ENCODE peak calls at places on chromosomes 11 and 22, in six cellular contexts. K is SJSA1, J is BE2C, O is body of pancreas, E is upper lobe of right lung, M is right lobe of liver. C is an unnamed sample. For H3K27me3, the result is how much of the 10 kb centered on the place peaks cover.

GRCh38 chr22:45468872-45469572 is 33.7 kb upstream of the FBLN1 start:
- DNase-seq in M (no peak), J (no peak), K (no peak), E (no peak), O (no peak), C (no peak)

GRCh38 chr11:117300301-117300700 is 9.2 kb downstream of the BACE1-AS start:
- DNase-seq in E (peak), M (peak), J (peak), K (no peak), O (peak), C (peak)

GRCh38 chr22:45170001-45170466 is 6.3 kb downstream of the NUP50 start:
- DNase-seq in K (no peak), O (no peak), E (no peak), M (no peak), J (no peak), C (no peak)

GRCh38 chr22:36737776-36738175 is 34.2 kb upstream of the CACNG2 start:
- DNase-seq in E (peak), M (no peak), O (peak), J (no peak), K (no peak), C (no peak)

GRCh38 chr22:24803064-24803542 is 2.9 kb upstream of the SGSM1 start:
- DNase-seq in K (peak), J (peak), O (peak), E (peak), M (no peak), C (peak)

GRCh38 chr11:67392182-67392715 is 463 bp downstream of the RAD9A start:
- DNase-seq in J (no peak), E (no peak), K (peak), M (no peak), O (no peak), C (no peak)

GRCh38 chr11:20444537-20444936 is 57.0 kb downstream of the PRMT3 start:
- DNase-seq in O (no peak), M (no peak), J (no peak), K (no peak), E (no peak), C (no peak)

GRCh38 chr11:116782728-116783127 is 5.1 kb downstream of the ZPR1 start:
- DNase-seq in J (no peak), O (no peak), E (no peak), M (no peak), K (no peak), C (no peak)

GRCh38 chr22:48057116-48057835 is 1294.8 kb downstream of the TBC1D22A start:
- DNase-seq in J (no peak), O (no peak), E (peak), K (no peak), M (no peak), C (no peak)

GRCh38 chr11:1546077-1546535 is 26.0 kb downstream of the DUSP8 start:
- DNase-seq in E (no peak), K (no peak), J (no peak), O (peak), M (no peak), C (no peak)

GRCh38 chr11:62974848-62975522 is 9.8 kb downstream of the SLC22A6 start:
- DNase-seq in E (peak), M (no peak), J (peak), O (peak), K (no peak), C (peak)

GRCh38 chr22:30183861-30184278 is 62.7 kb downstream of the LIF start:
- DNase-seq in E (no peak), M (no peak), O (no peak), J (no peak), K (peak), C (peak)

GRCh38 chr22:17999851-18000250 is 24.5 kb downstream of the MICAL3 start:
- DNase-seq in E (no peak), O (peak), J (no peak), K (no peak), M (no peak), C (no peak)

GRCh38 chr11:61020706-61021235 is 49.3 kb downstream of the CD6 start:
- DNase-seq in M (no peak), O (no peak), J (no peak), K (no peak), E (no peak), C (no peak)

GRCh38 chr11:76592025-76592914 is 78.3 kb downstream of the LRRC32 start:
- DNase-seq in J (no peak), K (no peak), E (no peak), O (no peak), M (no peak), C (no peak)

GRCh38 chr11:69150175-69150574 is 5.6 kb upstream of the SMIM38 start:
- DNase-seq in E (no peak), J (no peak), M (no peak), K (no peak), O (no peak), C (no peak)

GRCh38 chr22:18994780-18995711 is 59.0 kb upstream of the PRODH start:
- DNase-seq in J (peak), O (peak), E (peak), K (peak), M (no peak), C (peak)

GRCh38 chr11:73389902-73390301 is 13.7 kb downstream of the RELT start:
- DNase-seq in M (no peak), K (no peak), E (no peak), O (no peak), J (no peak), C (no peak)

GRCh38 chr11:73384871-73385692 is 8.9 kb downstream of the RELT start:
- DNase-seq in E (peak), J (no peak), M (peak), O (no peak), K (peak), C (no peak)

DNA sequence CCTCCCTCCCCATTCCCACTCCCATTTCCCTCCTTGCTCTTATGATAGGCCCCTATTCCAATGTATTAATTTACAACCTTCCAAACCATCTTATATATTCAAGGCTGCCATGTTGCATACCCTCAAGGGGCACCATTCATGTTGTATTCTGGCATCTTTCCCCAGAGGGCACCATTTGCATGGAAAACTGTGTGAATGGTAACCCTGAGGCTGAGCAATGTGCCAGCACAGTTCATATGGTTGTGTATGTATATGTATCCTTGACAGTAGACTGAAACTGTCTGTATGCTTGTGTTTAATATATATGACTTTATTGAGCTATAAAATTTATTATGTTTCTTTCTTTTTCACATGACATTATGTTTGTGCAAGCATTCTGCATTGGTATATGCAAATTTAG is 7.3 kb downstream of the RASSF10 start:
- DNase-seq in E (no peak), J (no peak), O (no peak), M (no peak), K (no peak), C (peak)
- H3K27me3 ChIP-seq in E (under half), J (under half), O (under half), M (under half), K (half or more), C (under half)

DNA sequence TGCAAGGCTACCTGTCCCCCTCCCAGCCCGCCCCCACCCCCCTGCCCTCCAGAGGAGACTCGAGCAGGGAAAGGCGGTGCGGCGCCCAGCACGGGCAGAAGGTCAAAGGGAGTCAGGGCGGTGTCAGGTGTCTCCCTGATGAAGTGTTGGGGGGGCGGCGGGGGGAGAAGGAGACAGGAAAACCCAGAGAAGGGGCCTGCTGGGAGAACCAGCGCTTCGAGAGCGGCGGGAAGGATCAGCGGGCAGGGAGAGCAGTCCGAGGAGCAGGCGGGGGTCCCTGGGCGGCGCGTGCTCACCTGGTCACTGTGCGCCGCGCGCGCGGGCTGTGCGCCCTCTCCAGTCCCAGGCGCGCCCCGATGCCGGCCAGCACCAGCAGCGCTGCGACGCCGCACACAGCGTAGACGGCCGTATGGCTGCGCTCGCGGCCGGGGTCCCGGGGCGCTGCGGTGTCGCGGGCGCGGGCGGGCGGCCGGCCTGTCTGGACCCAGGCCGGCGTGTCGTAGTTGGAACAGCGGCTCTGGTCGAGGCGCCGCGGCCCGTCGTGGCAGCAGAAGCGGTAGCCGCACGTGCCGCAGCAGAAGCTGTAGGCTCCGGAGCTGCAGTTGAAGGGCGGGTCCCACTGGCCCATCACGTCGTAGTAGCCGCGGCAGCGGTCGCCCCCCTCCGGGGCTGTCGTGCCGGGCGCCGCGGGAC is 886 bp downstream of the SHISA8 start:
- DNase-seq in O (no peak), K (no peak), M (no peak), J (no peak), E (no peak), C (no peak)
- H3K27me3 ChIP-seq in O (under half), K (half or more), M (under half), J (half or more), E (half or more), C (under half)

DNA sequence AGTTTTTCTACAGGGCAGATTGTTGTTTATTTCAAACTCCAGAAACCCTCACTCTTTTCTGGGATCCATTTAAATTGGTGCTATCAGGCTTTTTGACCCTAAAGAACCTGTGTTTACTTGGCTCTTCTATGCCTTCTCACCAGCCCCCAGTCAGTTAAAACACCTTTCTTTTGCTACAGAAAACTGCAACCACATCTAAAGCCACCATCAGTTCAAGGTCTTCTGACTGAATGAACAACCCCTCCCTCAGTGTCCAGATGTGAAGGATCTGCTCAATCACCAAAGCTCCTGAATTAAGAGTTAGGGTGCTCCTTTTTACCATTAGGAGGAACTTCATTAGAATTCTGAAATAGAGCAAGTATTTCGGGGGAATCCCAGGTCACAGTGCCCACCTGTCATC is 7.0 kb upstream of the GLYATL1B start:
- DNase-seq in J (no peak), K (no peak), O (no peak), M (no peak), E (no peak), C (no peak)
- H3K27me3 ChIP-seq in J (under half), K (under half), O (under half), M (under half), E (under half), C (under half)

DNA sequence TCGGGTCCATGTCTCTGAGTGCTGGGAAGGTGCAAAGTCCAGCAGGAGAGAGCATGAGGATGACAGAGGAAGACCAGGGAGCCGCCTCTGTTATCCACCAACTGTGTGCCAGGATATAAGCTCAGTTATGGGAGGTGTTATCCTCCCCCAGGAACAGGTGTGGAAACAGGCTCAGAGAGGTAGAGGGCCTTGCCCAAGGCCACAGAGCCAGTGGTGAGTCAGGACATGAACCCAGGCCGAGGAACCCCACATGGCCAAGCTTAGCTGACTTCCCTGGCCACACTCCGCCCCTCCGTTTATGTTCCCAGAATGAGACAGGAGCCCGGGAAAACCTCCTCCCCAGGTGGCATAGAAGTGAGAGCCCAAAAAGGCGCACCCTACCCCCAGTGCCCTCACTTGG is 50.3 kb downstream of the ISX start:
- DNase-seq in J (no peak), O (no peak), M (no peak), E (no peak), K (no peak), C (no peak)
- H3K27me3 ChIP-seq in J (under half), O (under half), M (under half), E (under half), K (under half), C (under half)